ENCODE peak calls at places on chromosomes 2 and 18, in four cellular contexts. R is H1, A is HCT116, Y is GM12878. N is an unnamed sample.

GRCh38 chr2:69643602-69644505 is at the start of gene AAK1:
- DNase-seq in R (peak; percentile 90), A (peak; percentile 74), Y (peak; percentile 68), N (peak; percentile 92)

GRCh38 chr2:241391892-241392665 is 36.0 kb downstream of the FARP2 start:
- DNase-seq in Y (no peak), R (peak; percentile 56), A (peak; percentile 22), N (no peak)

GRCh38 chr2:111072220-111072871 is 48.4 kb upstream of the BCL2L11 start:
- DNase-seq in A (no peak), Y (no peak), R (no peak), N (no peak)

GRCh38 chr2:142915502-142915901 is 38.0 kb downstream of the KYNU start:
- DNase-seq in Y (no peak), A (no peak), R (no peak), N (no peak)

GRCh38 chr2:136527560-136527959 is 237.8 kb upstream of the THSD7B start:
- DNase-seq in R (peak; percentile 51), A (no peak), Y (no peak), N (peak; percentile 45)

GRCh38 chr18:68456985-68457384 is 257.9 kb downstream of the TMX3 start:
- DNase-seq in Y (no peak), R (no peak), A (no peak), N (no peak)

GRCh38 chr2:200624660-200625059 is 38.8 kb downstream of the AOX1 start:
- DNase-seq in R (no peak), Y (no peak), A (no peak), N (no peak)

GRCh38 chr2:231715988-231716616 is 7.8 kb downstream of the PTMA start:
- DNase-seq in A (no peak), R (no peak), Y (no peak), N (peak; percentile 61)

GRCh38 chr2:24984912-24985311 is 13.2 kb upstream of the DNAJC27 start:
- DNase-seq in A (no peak), R (no peak), Y (no peak), N (no peak)

GRCh38 chr2:11490194-11490593 is 24.2 kb upstream of the E2F6 start:
- DNase-seq in R (no peak), Y (no peak), A (no peak), N (no peak)

GRCh38 chr2:105951390-105951694 is 206.6 kb downstream of the NCK2 start:
- DNase-seq in Y (no peak), R (no peak), A (no peak), N (no peak)

GRCh38 chr2:102615620-102616436 is 3.5 kb upstream of the SLC9A2 start:
- DNase-seq in A (peak; percentile 35), R (no peak), Y (no peak), N (peak; percentile 80)

GRCh38 chr18:22630980-22631379 is 213.3 kb upstream of the CTAGE1 start:
- DNase-seq in Y (no peak), A (no peak), R (no peak), N (no peak)

GRCh38 chr2:31287681-31288080 is 53.7 kb downstream of the EHD3 start:
- DNase-seq in R (no peak), A (no peak), Y (no peak), N (no peak)

GRCh38 chr18:38297910-38298309 is 732.3 kb upstream of the CELF4 start:
- DNase-seq in Y (no peak), R (no peak), A (no peak), N (no peak)

GRCh38 chr2:151771599-151772358 is 37.5 kb upstream of the NEB start:
- DNase-seq in A (no peak), R (no peak), Y (peak; percentile 79), N (no peak)

GRCh38 chr2:105055613-105056012 is 17.7 kb downstream of the MRPS9 start:
- DNase-seq in A (no peak), Y (no peak), R (no peak), N (no peak)

GRCh38 chr18:27185025-27185763 is at the start of gene CHST9:
- DNase-seq in A (no peak), R (peak; percentile 80), Y (no peak), N (no peak)

GRCh38 chr2:10889741-10890215 is 22.0 kb upstream of the KCNF1 start:
- DNase-seq in A (no peak), Y (no peak), R (no peak), N (no peak)

GRCh38 chr18:33761363-33761762 is 183.3 kb downstream of the ASXL3 start:
- DNase-seq in A (no peak), R (no peak), Y (no peak), N (no peak)

GRCh38 chr2:88452980-88453582 is 588 bp upstream of the FOXI3 start:
- DNase-seq in Y (no peak), A (no peak), R (peak; percentile 58), N (no peak)

GRCh38 chr2:72993585-72994280 is 76.4 kb downstream of the EMX1 start:
- DNase-seq in R (no peak), A (no peak), Y (no peak), N (no peak)

GRCh38 chr2:127607399-127607908 is 38.5 kb upstream of the GPR17 start:
- DNase-seq in Y (no peak), R (no peak), A (no peak), N (no peak)

GRCh38 chr2:67877281-67877680 is 185.5 kb downstream of the C1D start:
- DNase-seq in R (no peak), A (no peak), Y (no peak), N (no peak)

GRCh38 chr18:79588636-79589481 is 90.7 kb upstream of the CTDP1 start:
- DNase-seq in Y (no peak), R (peak; percentile 59), A (no peak), N (no peak)

GRCh38 chr2:85718006-85718391 is 23.8 kb downstream of the GNLY start:
- DNase-seq in A (no peak), R (no peak), Y (no peak), N (peak; percentile 55)

GRCh38 chr18:22670914-22671313 is 253.2 kb upstream of the CTAGE1 start:
- DNase-seq in R (no peak), Y (peak; percentile 19), A (no peak), N (no peak)

GRCh38 chr2:128727914-128728313 is 409.2 kb upstream of the HS6ST1 start:
- DNase-seq in A (no peak), R (no peak), Y (no peak), N (no peak)

GRCh38 chr2:1617425-1618021 is 126.8 kb downstream of the PXDN start:
- DNase-seq in A (no peak), R (no peak), Y (no peak), N (no peak)

GRCh38 chr18:44626807-44627206 is 53.9 kb upstream of the SETBP1 start:
- DNase-seq in R (no peak), Y (no peak), A (no peak), N (no peak)

GRCh38 chr18:48254077-48254602 is 155.0 kb downstream of the ZBTB7C start:
- DNase-seq in A (no peak), Y (no peak), R (no peak), N (peak; percentile 9)

GRCh38 chr18:3595282-3596273 is 145.6 kb downstream of the TGIF1 start:
- DNase-seq in R (no peak), A (no peak), Y (peak; percentile 82), N (no peak)

GRCh38 chr18:3593904-3594759 is 144.2 kb downstream of the TGIF1 start:
- DNase-seq in Y (peak; percentile 81), R (peak; percentile 95), A (peak; percentile 95), N (peak; percentile 82)

GRCh38 chr18:3594760-3595241 is 144.8 kb downstream of the TGIF1 start:
- DNase-seq in A (no peak), Y (no peak), R (no peak), N (peak; percentile 62)

GRCh38 chr18:3597159-3597977 is 147.4 kb downstream of the TGIF1 start:
- DNase-seq in Y (no peak), A (no peak), R (no peak), N (no peak)

DNA sequence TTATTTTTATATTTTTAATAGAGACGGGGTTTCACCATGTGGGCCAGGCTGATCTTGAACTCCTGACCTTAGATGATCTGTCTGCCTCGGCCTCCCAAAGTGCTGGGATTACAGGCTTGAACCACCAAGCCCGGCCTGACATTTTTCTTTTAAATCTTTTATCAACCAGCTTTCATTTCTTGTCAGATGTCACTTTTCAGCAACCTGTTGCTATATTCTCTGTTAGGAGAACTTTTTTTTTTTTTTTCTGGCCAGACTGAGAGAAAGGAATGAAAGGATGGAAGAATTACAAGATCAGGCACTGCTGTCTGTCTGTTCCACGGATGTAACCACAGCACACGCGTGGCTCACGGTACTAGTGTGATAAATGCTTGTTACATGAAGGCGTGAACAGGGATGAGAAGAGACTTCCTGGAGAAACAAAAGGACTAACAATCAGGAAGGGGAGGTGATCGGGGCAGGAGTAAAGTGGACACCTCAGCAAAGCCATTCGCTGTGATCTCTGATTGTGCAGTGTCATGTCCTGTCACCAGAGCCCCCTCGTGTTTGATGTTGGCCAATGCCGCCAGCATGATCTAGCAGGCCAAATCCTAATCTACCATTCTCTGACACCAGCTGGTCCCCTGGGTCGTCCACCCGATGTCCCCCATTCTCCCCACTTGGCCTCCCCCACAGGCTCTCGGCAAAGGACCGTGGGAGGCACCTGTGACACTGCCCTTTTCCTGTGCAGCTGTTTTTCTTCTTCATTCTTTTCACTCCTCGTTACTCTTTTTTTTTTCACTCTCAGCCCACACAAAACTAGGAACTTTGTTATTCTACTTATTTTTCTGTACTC is 146.6 kb downstream of the TGIF1 start:
- DNase-seq in R (no peak), A (no peak), Y (no peak), N (peak; percentile 81)
- TF ChIP-seq EGR1 in R (no peak), A (no peak), Y (no peak), N (no peak)

GRCh38 chr2:155424518-155424917 is 726.0 kb downstream of the KCNJ3 start:
- DNase-seq in Y (no peak), A (no peak), R (no peak), N (no peak)
- TF ChIP-seq EGR1 in Y (no peak), A (no peak), R (no peak), N (no peak)

GRCh38 chr2:219219781-219220532 is 1.2 kb upstream of the ABCB6 start:
- DNase-seq in Y (no peak), R (no peak), A (no peak), N (no peak)
- TF ChIP-seq EGR1 in Y (no peak), R (no peak), A (no peak), N (no peak)

GRCh38 chr2:224271854-224272620 is 129.9 kb downstream of the FAM124B start:
- DNase-seq in A (no peak), R (no peak), Y (no peak), N (no peak)

GRCh38 chr2:224263571-224264043 is 138.3 kb downstream of the FAM124B start:
- DNase-seq in Y (no peak), R (no peak), A (no peak), N (no peak)

DNA sequence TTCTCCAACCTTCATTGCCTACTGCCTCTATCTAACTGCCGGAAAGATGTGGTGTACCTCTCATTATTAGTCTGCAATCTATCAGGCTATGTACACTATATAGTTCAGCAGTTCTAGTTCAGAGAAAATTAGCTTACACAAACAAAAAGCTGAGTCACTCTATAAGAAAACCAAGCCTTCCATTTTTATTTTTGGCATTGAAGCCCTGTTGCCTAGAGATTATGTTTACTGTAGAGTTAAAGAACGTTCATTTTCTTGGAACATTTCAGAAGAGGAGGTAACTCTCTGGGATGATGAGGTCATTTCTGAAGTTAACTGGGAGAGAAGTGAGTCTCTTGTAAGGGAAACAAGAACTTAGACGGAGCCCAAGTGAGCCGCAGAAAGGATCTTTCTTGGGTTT is 133.5 kb downstream of the FAM124B start:
- DNase-seq in A (no peak), R (no peak), Y (no peak), N (peak; percentile 6)
- TF ChIP-seq EGR1 in A (no peak), R (no peak), Y (no peak), N (no peak)

DNA sequence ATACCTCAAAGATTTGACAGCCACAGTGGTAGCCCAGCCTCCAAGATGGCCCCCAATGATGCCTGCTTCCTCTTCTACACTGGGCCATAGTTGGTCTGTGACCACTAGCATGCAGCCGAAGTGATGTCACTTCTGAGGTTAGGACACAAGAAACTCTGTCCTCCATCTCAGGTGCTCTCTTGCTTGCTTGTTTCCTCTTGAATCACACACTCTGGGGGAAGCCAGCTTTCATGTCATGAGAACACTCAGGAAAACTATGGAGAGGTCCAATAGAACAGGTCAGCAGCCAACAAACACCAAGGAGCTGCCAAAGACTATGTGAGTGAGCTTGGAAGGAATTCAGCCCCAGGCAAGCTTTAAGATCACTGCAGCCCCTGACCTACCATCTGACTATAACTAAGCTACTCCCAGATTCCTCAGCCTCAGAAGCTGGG is 3.3 kb upstream of the ADAM17 start:
- DNase-seq in R (no peak), Y (no peak), A (no peak), N (no peak)
- TF ChIP-seq EGR1 in R (no peak), Y (no peak), A (no peak), N (no peak)